ENCODE peak calls at places on chromosomes 4 and X, in six cellular contexts. Z, Q, L, G, J and H are unnamed samples.

GRCh38 chrX:41086627-41086932 is 1.3 kb downstream of the USP9X start:
- DNase-seq in Z (no peak), Q (peak), L (no peak), G (no peak), J (no peak), H (no peak)

GRCh38 chrX:103585421-103586313 is at the start of gene TCEAL4:
- DNase-seq in Z (no peak), Q (peak), L (peak), G (no peak), J (peak), H (no peak)

GRCh38 chrX:154097003-154097596 is 417 bp downstream of the MECP2 start:
- DNase-seq in Z (no peak), Q (peak), L (peak), G (no peak), J (peak), H (no peak)

GRCh38 chrX:120486786-120487185 is 17.7 kb upstream of the LAMP2 start:
- DNase-seq in Z (no peak), Q (no peak), L (no peak), G (no peak), J (no peak), H (no peak)

GRCh38 chr4:53563824-53564223 is 27.5 kb downstream of the LNX1 start:
- DNase-seq in Z (peak), Q (peak), L (no peak), G (peak), J (no peak), H (peak)

GRCh38 chr4:68871772-68872441 is 56.1 kb downstream of the UGT2B10 start:
- DNase-seq in Z (no peak), Q (no peak), L (no peak), G (no peak), J (no peak), H (no peak)

GRCh38 chrX:11952176-11952720 is 186.0 kb upstream of the FRMPD4 start:
- DNase-seq in Z (no peak), Q (no peak), L (no peak), G (no peak), J (peak), H (no peak)

GRCh38 chr4:111631157-111631999 is 513.9 kb upstream of the FAM241A start:
- DNase-seq in Z (peak), Q (peak), L (no peak), G (no peak), J (no peak), H (no peak)

GRCh38 chr4:151887151-151887815 is 126.5 kb upstream of the GATB start:
- DNase-seq in Z (no peak), Q (peak), L (no peak), G (peak), J (no peak), H (no peak)

GRCh38 chrX:138710866-138711331 is 618 bp downstream of the FGF13 start:
- DNase-seq in Z (no peak), Q (no peak), L (no peak), G (no peak), J (no peak), H (no peak)

GRCh38 chrX:20066968-20067708 is 49.6 kb downstream of the MAP7D2 start:
- DNase-seq in Z (no peak), Q (peak), L (no peak), G (no peak), J (no peak), H (no peak)

GRCh38 chr4:3668825-3669552 is 97.2 kb upstream of the ADRA2C start:
- DNase-seq in Z (no peak), Q (no peak), L (no peak), G (no peak), J (no peak), H (no peak)

GRCh38 chrX:13223868-13224555 is 95.8 kb downstream of the ATXN3L start:
- DNase-seq in Z (peak), Q (peak), L (no peak), G (no peak), J (peak), H (peak)

GRCh38 chr4:140238353-140239041 is 84.5 kb upstream of the MAML3 start:
- DNase-seq in Z (no peak), Q (no peak), L (no peak), G (no peak), J (peak), H (no peak)

GRCh38 chrX:137052641-137053235 is 18.9 kb upstream of the GPR101 start:
- DNase-seq in Z (no peak), Q (peak), L (no peak), G (no peak), J (no peak), H (no peak)

GRCh38 chr4:6225469-6225868 is 25.1 kb upstream of the JAKMIP1 start:
- DNase-seq in Z (no peak), Q (peak), L (no peak), G (no peak), J (no peak), H (no peak)

GRCh38 chr4:61442936-61443335 is 242.8 kb downstream of the ADGRL3 start:
- DNase-seq in Z (no peak), Q (no peak), L (no peak), G (no peak), J (no peak), H (no peak)

GRCh38 chr4:174255790-174256189 is 27.7 kb downstream of the FBXO8 start:
- DNase-seq in Z (no peak), Q (peak), L (no peak), G (no peak), J (no peak), H (no peak)

GRCh38 chr4:152089564-152089963 is 328.8 kb upstream of the GATB start:
- DNase-seq in Z (no peak), Q (no peak), L (no peak), G (no peak), J (no peak), H (no peak)

GRCh38 chrX:138756234-138756633 is 44.7 kb upstream of the FGF13 start:
- DNase-seq in Z (no peak), Q (peak), L (no peak), G (no peak), J (peak), H (no peak)

GRCh38 chr4:56641494-56642051 is 39.5 kb downstream of the HOPX start:
- DNase-seq in Z (peak), Q (peak), L (no peak), G (no peak), J (no peak), H (peak)

GRCh38 chrX:119410027-119410819 is 11.1 kb downstream of the SLC25A43 start:
- DNase-seq in Z (peak), Q (peak), L (no peak), G (no peak), J (no peak), H (no peak)

GRCh38 chrX:101655540-101655939 is 4.1 kb downstream of the ARMCX2 start:
- DNase-seq in Z (no peak), Q (no peak), L (no peak), G (no peak), J (no peak), H (no peak)

GRCh38 chr4:54589586-54589985 is 68.2 kb upstream of the KIT start:
- DNase-seq in Z (no peak), Q (no peak), L (no peak), G (no peak), J (no peak), H (no peak)

GRCh38 chr4:121339307-121339706 is 41.5 kb downstream of the QRFPR start:
- DNase-seq in Z (no peak), Q (no peak), L (no peak), G (no peak), J (no peak), H (no peak)

GRCh38 chr4:106494066-106494465 is 125.5 kb upstream of the GIMD1 start:
- DNase-seq in Z (no peak), Q (peak), L (no peak), G (no peak), J (no peak), H (no peak)

GRCh38 chrX:14529288-14529989 is at the start of gene GLRA2:
- DNase-seq in Z (no peak), Q (peak), L (no peak), G (no peak), J (peak), H (no peak)

GRCh38 chr4:140368686-140369085 is 4.8 kb upstream of the SCOC start:
- DNase-seq in Z (no peak), Q (no peak), L (no peak), G (no peak), J (no peak), H (no peak)

GRCh38 chr4:85777908-85778808 is 303.2 kb downstream of the ARHGAP24 start:
- DNase-seq in Z (no peak), Q (peak), L (no peak), G (peak), J (no peak), H (no peak)

GRCh38 chrX:39652336-39652735 is 445.4 kb downstream of the BCOR start:
- DNase-seq in Z (no peak), Q (peak), L (no peak), G (peak), J (no peak), H (no peak)

GRCh38 chr4:68299492-68300457 is 50.1 kb downstream of the YTHDC1 start:
- DNase-seq in Z (no peak), Q (no peak), L (no peak), G (no peak), J (no peak), H (no peak)

GRCh38 chrX:136028383-136028984 is 43.2 kb downstream of the SLC9A6 start:
- DNase-seq in Z (peak), Q (peak), L (no peak), G (no peak), J (no peak), H (no peak)

GRCh38 chr4:181952478-181952877 is 290.7 kb upstream of the TENM3 start:
- DNase-seq in Z (peak), Q (peak), L (no peak), G (no peak), J (peak), H (peak)

GRCh38 chrX:109742722-109743121 is 9.7 kb upstream of the ACSL4 start:
- DNase-seq in Z (no peak), Q (no peak), L (no peak), G (no peak), J (no peak), H (no peak)

GRCh38 chr4:35970366-35970960 is 273.9 kb downstream of the ARAP2 start:
- DNase-seq in Z (no peak), Q (no peak), L (no peak), G (no peak), J (no peak), H (no peak)

GRCh38 chrX:31271615-31272471 is 200.0 kb upstream of the FTHL17 start:
- DNase-seq in Z (no peak), Q (peak), L (no peak), G (no peak), J (no peak), H (no peak)

GRCh38 chr4:87420431-87420830 is 1.9 kb upstream of the NUDT9 start:
- DNase-seq in Z (no peak), Q (no peak), L (no peak), G (no peak), J (no peak), H (no peak)

GRCh38 chr4:87423313-87424031 is 1.1 kb downstream of the NUDT9 start:
- DNase-seq in Z (no peak), Q (no peak), L (no peak), G (peak), J (no peak), H (no peak)

GRCh38 chr4:87419578-87420249 is 2.7 kb upstream of the NUDT9 start:
- DNase-seq in Z (no peak), Q (peak), L (no peak), G (no peak), J (no peak), H (no peak)

GRCh38 chr4:87425711-87426110 is 3.3 kb downstream of the NUDT9 start:
- DNase-seq in Z (no peak), Q (no peak), L (no peak), G (no peak), J (no peak), H (no peak)

GRCh38 chr4:87422104-87423052 is at the start of gene NUDT9:
- DNase-seq in Z (peak), Q (peak), L (peak), G (peak), J (peak), H (peak)
- TF ChIP-seq CTCF in Z (peak), Q (no peak), L (no peak), G (peak), J (no peak), H (no peak)

GRCh38 chr4:119783200-119783978 is 154.8 kb upstream of the PDE5A start:
- DNase-seq in Z (no peak), Q (no peak), L (no peak), G (no peak), J (no peak), H (no peak)

GRCh38 chr4:119781044-119781443 is 152.4 kb upstream of the PDE5A start:
- DNase-seq in Z (no peak), Q (no peak), L (no peak), G (no peak), J (no peak), H (no peak)

GRCh38 chr4:119788334-119789266 is 160.0 kb upstream of the PDE5A start:
- DNase-seq in Z (no peak), Q (no peak), L (no peak), G (no peak), J (no peak), H (no peak)

GRCh38 chr4:119785963-119786362 is 157.4 kb upstream of the PDE5A start:
- DNase-seq in Z (no peak), Q (peak), L (no peak), G (no peak), J (no peak), H (no peak)
- TF ChIP-seq CTCF in Z (peak), Q (peak), L (no peak), G (no peak), J (no peak), H (peak)

GRCh38 chrX:118181030-118181429 is 64.4 kb upstream of the KLHL13 start:
- DNase-seq in Z (no peak), Q (peak), L (no peak), G (no peak), J (no peak), H (no peak)

GRCh38 chrX:118179718-118180117 is 63.1 kb upstream of the KLHL13 start:
- DNase-seq in Z (no peak), Q (no peak), L (no peak), G (no peak), J (no peak), H (no peak)

GRCh38 chrX:118182050-118182449 is 65.4 kb upstream of the KLHL13 start:
- DNase-seq in Z (no peak), Q (no peak), L (no peak), G (no peak), J (no peak), H (no peak)

GRCh38 chrX:118179161-118179560 is 62.6 kb upstream of the KLHL13 start:
- DNase-seq in Z (no peak), Q (no peak), L (no peak), G (no peak), J (no peak), H (no peak)

DNA sequence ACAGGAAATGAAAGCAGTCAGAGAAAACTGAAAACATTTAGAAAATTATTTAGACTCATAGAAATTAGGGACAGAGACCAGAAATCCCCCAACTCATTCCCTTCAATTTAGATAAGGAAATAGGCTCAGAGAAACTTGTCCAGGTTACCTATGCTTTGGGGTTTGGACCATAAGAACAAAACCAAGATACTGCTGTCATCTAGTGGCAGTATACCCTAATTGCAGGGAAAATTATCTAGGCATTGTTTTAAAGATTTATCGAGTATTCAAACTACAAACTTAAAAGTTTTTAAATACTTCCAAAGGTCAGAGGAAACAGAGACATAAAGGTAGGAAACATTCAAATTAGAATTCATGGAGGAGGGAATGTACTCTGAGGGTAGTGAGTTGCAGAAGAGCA is 67.0 kb upstream of the KLHL13 start:
- DNase-seq in Z (no peak), Q (peak), L (no peak), G (no peak), J (no peak), H (no peak)
- TF ChIP-seq CTCF in Z (no peak), Q (peak), L (no peak), G (peak), J (no peak), H (peak)

GRCh38 chr4:16608611-16609125 is 289.8 kb downstream of the LDB2 start:
- DNase-seq in Z (no peak), Q (no peak), L (no peak), G (no peak), J (no peak), H (no peak)
- TF ChIP-seq CTCF in Z (no peak), Q (no peak), L (no peak), G (no peak), J (no peak), H (no peak)